ENCODE peak calls at places on chromosomes 5 and 9, in eight cellular contexts. One of them, this sample, is unnamed. For H3K36me3, the result is how much of the 10 kb centered on the place peaks cover.

GRCh38 chr9:35686222-35687203 is 3.2 kb downstream of the TPM2 start:
- DNase-seq in GM23338: no peak
- DNase-seq in endodermal cell: no peak
- DNase-seq in HepG2: no peak
- DNase-seq in CD8-positive, alpha-beta T cell: no peak
- DNase-seq in hepatocyte: no peak
- DNase-seq in adrenal gland: no peak
- DNase-seq in colonic mucosa: no peak
- DNase-seq in this sample: no peak

GRCh38 chr9:99093492-99093791 is 11.5 kb upstream of the TGFBR1 start:
- DNase-seq in colonic mucosa: no peak
- DNase-seq in CD8-positive, alpha-beta T cell: no peak
- DNase-seq in HepG2: no peak
- DNase-seq in hepatocyte: no peak
- DNase-seq in GM23338: no peak
- DNase-seq in endodermal cell: no peak
- DNase-seq in adrenal gland: no peak
- DNase-seq in this sample: no peak

GRCh38 chr9:129486496-129487306 is 134.2 kb downstream of the C9orf50 start:
- DNase-seq in HepG2: no peak
- DNase-seq in CD8-positive, alpha-beta T cell: no peak
- DNase-seq in endodermal cell: peak
- DNase-seq in GM23338: no peak
- DNase-seq in adrenal gland: no peak
- DNase-seq in colonic mucosa: no peak
- DNase-seq in hepatocyte: no peak
- DNase-seq in this sample: no peak

GRCh38 chr5:149254506-149254905 is 17.2 kb upstream of the AFAP1L1 start:
- DNase-seq in adrenal gland: no peak
- DNase-seq in colonic mucosa: no peak
- DNase-seq in HepG2: no peak
- DNase-seq in endodermal cell: peak
- DNase-seq in GM23338: peak
- DNase-seq in hepatocyte: peak
- DNase-seq in CD8-positive, alpha-beta T cell: no peak
- DNase-seq in this sample: no peak

GRCh38 chr5:107555425-107556090 is 115.2 kb downstream of the EFNA5 start:
- DNase-seq in endodermal cell: no peak
- DNase-seq in adrenal gland: no peak
- DNase-seq in CD8-positive, alpha-beta T cell: no peak
- DNase-seq in colonic mucosa: no peak
- DNase-seq in GM23338: no peak
- DNase-seq in hepatocyte: no peak
- DNase-seq in HepG2: no peak
- DNase-seq in this sample: no peak

GRCh38 chr5:58456486-58456885 is 3.4 kb downstream of the PLK2 start:
- DNase-seq in CD8-positive, alpha-beta T cell: no peak
- DNase-seq in HepG2: no peak
- DNase-seq in colonic mucosa: no peak
- DNase-seq in hepatocyte: no peak
- DNase-seq in adrenal gland: no peak
- DNase-seq in GM23338: no peak
- DNase-seq in endodermal cell: no peak
- DNase-seq in this sample: no peak

GRCh38 chr5:78286288-78286687 is 8.2 kb downstream of the AP3B1 start:
- DNase-seq in HepG2: no peak
- DNase-seq in CD8-positive, alpha-beta T cell: no peak
- DNase-seq in GM23338: no peak
- DNase-seq in adrenal gland: no peak
- DNase-seq in colonic mucosa: no peak
- DNase-seq in endodermal cell: no peak
- DNase-seq in hepatocyte: no peak
- DNase-seq in this sample: no peak

GRCh38 chr9:38132956-38133355 is 63.9 kb upstream of the SHB start:
- DNase-seq in endodermal cell: no peak
- DNase-seq in GM23338: no peak
- DNase-seq in adrenal gland: no peak
- DNase-seq in CD8-positive, alpha-beta T cell: no peak
- DNase-seq in colonic mucosa: no peak
- DNase-seq in hepatocyte: no peak
- DNase-seq in HepG2: no peak
- DNase-seq in this sample: no peak

GRCh38 chr5:176772271-176773210 is 37.8 kb upstream of the UNC5A start:
- DNase-seq in hepatocyte: no peak
- DNase-seq in adrenal gland: no peak
- DNase-seq in endodermal cell: peak
- DNase-seq in GM23338: no peak
- DNase-seq in HepG2: no peak
- DNase-seq in CD8-positive, alpha-beta T cell: no peak
- DNase-seq in colonic mucosa: peak
- DNase-seq in this sample: no peak

GRCh38 chr5:127586371-127586770 is 62.5 kb upstream of the CTXN3 start:
- DNase-seq in hepatocyte: peak
- DNase-seq in CD8-positive, alpha-beta T cell: no peak
- DNase-seq in GM23338: no peak
- DNase-seq in HepG2: peak
- DNase-seq in endodermal cell: no peak
- DNase-seq in adrenal gland: no peak
- DNase-seq in colonic mucosa: no peak
- DNase-seq in this sample: no peak

GRCh38 chr5:147479949-147480348 is 29.9 kb downstream of the DPYSL3 start:
- DNase-seq in CD8-positive, alpha-beta T cell: no peak
- DNase-seq in hepatocyte: no peak
- DNase-seq in HepG2: no peak
- DNase-seq in colonic mucosa: no peak
- DNase-seq in GM23338: peak
- DNase-seq in endodermal cell: no peak
- DNase-seq in adrenal gland: no peak
- DNase-seq in this sample: no peak

GRCh38 chr9:35791321-35791921 is at the start of gene NPR2:
- DNase-seq in GM23338: peak
- DNase-seq in CD8-positive, alpha-beta T cell: no peak
- DNase-seq in colonic mucosa: no peak
- DNase-seq in HepG2: no peak
- DNase-seq in hepatocyte: peak
- DNase-seq in adrenal gland: peak
- DNase-seq in endodermal cell: peak
- DNase-seq in this sample: no peak

GRCh38 chr9:16100596-16101091 is 547.8 kb downstream of the CCDC171 start:
- DNase-seq in colonic mucosa: peak
- DNase-seq in adrenal gland: no peak
- DNase-seq in HepG2: no peak
- DNase-seq in GM23338: peak
- DNase-seq in CD8-positive, alpha-beta T cell: no peak
- DNase-seq in hepatocyte: peak
- DNase-seq in endodermal cell: peak
- DNase-seq in this sample: no peak

GRCh38 chr5:62143268-62144229 is 162.5 kb upstream of the KIF2A start:
- DNase-seq in adrenal gland: no peak
- DNase-seq in endodermal cell: peak
- DNase-seq in GM23338: peak
- DNase-seq in HepG2: peak
- DNase-seq in hepatocyte: peak
- DNase-seq in colonic mucosa: no peak
- DNase-seq in CD8-positive, alpha-beta T cell: no peak
- DNase-seq in this sample: no peak

GRCh38 chr9:131049829-131050715 is 41.1 kb downstream of the LAMC3 start:
- DNase-seq in CD8-positive, alpha-beta T cell: no peak
- DNase-seq in colonic mucosa: no peak
- DNase-seq in endodermal cell: no peak
- DNase-seq in hepatocyte: no peak
- DNase-seq in adrenal gland: no peak
- DNase-seq in HepG2: no peak
- DNase-seq in GM23338: no peak
- DNase-seq in this sample: no peak

GRCh38 chr9:117448066-117448465 is 33.2 kb upstream of the ASTN2 start:
- DNase-seq in adrenal gland: no peak
- DNase-seq in endodermal cell: no peak
- DNase-seq in CD8-positive, alpha-beta T cell: no peak
- DNase-seq in HepG2: no peak
- DNase-seq in GM23338: peak
- DNase-seq in colonic mucosa: no peak
- DNase-seq in hepatocyte: no peak
- DNase-seq in this sample: no peak

GRCh38 chr5:107557051-107557658 is 113.6 kb downstream of the EFNA5 start:
- DNase-seq in colonic mucosa: no peak
- DNase-seq in endodermal cell: peak
- DNase-seq in GM23338: peak
- DNase-seq in CD8-positive, alpha-beta T cell: no peak
- DNase-seq in adrenal gland: no peak
- DNase-seq in hepatocyte: peak
- DNase-seq in HepG2: no peak
- DNase-seq in this sample: no peak

GRCh38 chr5:137113161-137113560 is 386.0 kb downstream of the SPOCK1 start:
- DNase-seq in CD8-positive, alpha-beta T cell: no peak
- DNase-seq in GM23338: no peak
- DNase-seq in hepatocyte: no peak
- DNase-seq in endodermal cell: no peak
- DNase-seq in colonic mucosa: no peak
- DNase-seq in HepG2: no peak
- DNase-seq in adrenal gland: peak
- DNase-seq in this sample: no peak
- H3K36me3 ChIP-seq in CD8-positive, alpha-beta T cell: under half
- H3K36me3 ChIP-seq in GM23338: under half
- H3K36me3 ChIP-seq in hepatocyte: under half
- H3K36me3 ChIP-seq in endodermal cell: under half
- H3K36me3 ChIP-seq in colonic mucosa: under half
- H3K36me3 ChIP-seq in HepG2: under half
- H3K36me3 ChIP-seq in adrenal gland: under half
- H3K36me3 ChIP-seq in this sample: under half

GRCh38 chr9:34250721-34251120 is 71.9 kb downstream of the UBAP1 start:
- DNase-seq in endodermal cell: no peak
- DNase-seq in colonic mucosa: no peak
- DNase-seq in hepatocyte: no peak
- DNase-seq in HepG2: no peak
- DNase-seq in GM23338: no peak
- DNase-seq in adrenal gland: no peak
- DNase-seq in CD8-positive, alpha-beta T cell: no peak
- DNase-seq in this sample: no peak

GRCh38 chr9:34252670-34253459 is 74.0 kb downstream of the UBAP1 start:
- DNase-seq in CD8-positive, alpha-beta T cell: peak
- DNase-seq in adrenal gland: peak
- DNase-seq in hepatocyte: peak
- DNase-seq in GM23338: peak
- DNase-seq in colonic mucosa: peak
- DNase-seq in HepG2: peak
- DNase-seq in endodermal cell: peak
- DNase-seq in this sample: peak

GRCh38 chr9:34253460-34253837 is 74.6 kb downstream of the UBAP1 start:
- DNase-seq in HepG2: no peak
- DNase-seq in endodermal cell: no peak
- DNase-seq in adrenal gland: peak
- DNase-seq in GM23338: no peak
- DNase-seq in hepatocyte: peak
- DNase-seq in colonic mucosa: no peak
- DNase-seq in CD8-positive, alpha-beta T cell: no peak
- DNase-seq in this sample: no peak

GRCh38 chr9:34254141-34254913 is 74.7 kb downstream of the KIF24 start:
- DNase-seq in hepatocyte: peak
- DNase-seq in GM23338: no peak
- DNase-seq in CD8-positive, alpha-beta T cell: no peak
- DNase-seq in colonic mucosa: no peak
- DNase-seq in endodermal cell: no peak
- DNase-seq in adrenal gland: no peak
- DNase-seq in HepG2: no peak
- DNase-seq in this sample: peak

DNA sequence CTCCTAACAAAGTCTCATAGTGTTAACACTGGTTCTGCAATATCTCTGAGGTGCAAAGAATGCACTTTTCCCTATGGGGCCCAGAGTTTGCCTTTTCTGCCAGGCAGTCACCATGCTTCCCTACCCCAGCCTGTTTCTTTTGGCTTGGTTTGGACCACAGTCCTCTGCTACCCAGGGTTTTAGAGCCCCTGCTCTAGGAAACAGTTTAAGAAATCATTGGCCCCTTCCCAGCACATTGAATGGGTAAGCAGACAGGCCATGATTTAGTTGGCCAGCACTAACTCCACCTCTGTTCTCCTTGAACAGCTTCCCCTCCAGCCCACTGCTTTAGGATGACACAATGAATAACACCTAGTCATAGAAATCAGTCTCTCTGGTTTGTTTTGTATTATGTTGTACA is 73.2 kb downstream of the UBAP1 start:
- DNase-seq in adrenal gland: no peak
- DNase-seq in endodermal cell: no peak
- DNase-seq in CD8-positive, alpha-beta T cell: no peak
- DNase-seq in GM23338: no peak
- DNase-seq in HepG2: no peak
- DNase-seq in hepatocyte: no peak
- DNase-seq in colonic mucosa: no peak
- DNase-seq in this sample: no peak
- H3K36me3 ChIP-seq in adrenal gland: under half
- H3K36me3 ChIP-seq in endodermal cell: half or more
- H3K36me3 ChIP-seq in CD8-positive, alpha-beta T cell: under half
- H3K36me3 ChIP-seq in GM23338: under half
- H3K36me3 ChIP-seq in HepG2: half or more
- H3K36me3 ChIP-seq in hepatocyte: under half
- H3K36me3 ChIP-seq in colonic mucosa: under half
- H3K36me3 ChIP-seq in this sample: under half

GRCh38 chr5:63310644-63311043 is 651.6 kb downstream of the HTR1A start:
- DNase-seq in hepatocyte: no peak
- DNase-seq in adrenal gland: no peak
- DNase-seq in endodermal cell: no peak
- DNase-seq in colonic mucosa: no peak
- DNase-seq in GM23338: no peak
- DNase-seq in CD8-positive, alpha-beta T cell: no peak
- DNase-seq in HepG2: no peak
- DNase-seq in this sample: no peak
- H3K36me3 ChIP-seq in hepatocyte: under half
- H3K36me3 ChIP-seq in adrenal gland: under half
- H3K36me3 ChIP-seq in endodermal cell: under half
- H3K36me3 ChIP-seq in colonic mucosa: under half
- H3K36me3 ChIP-seq in GM23338: under half
- H3K36me3 ChIP-seq in CD8-positive, alpha-beta T cell: under half
- H3K36me3 ChIP-seq in HepG2: under half
- H3K36me3 ChIP-seq in this sample: under half

GRCh38 chr9:124345751-124346281 is 69.4 kb downstream of the PSMB7 start:
- DNase-seq in endodermal cell: no peak
- DNase-seq in adrenal gland: no peak
- DNase-seq in GM23338: no peak
- DNase-seq in HepG2: no peak
- DNase-seq in hepatocyte: no peak
- DNase-seq in colonic mucosa: no peak
- DNase-seq in CD8-positive, alpha-beta T cell: no peak
- DNase-seq in this sample: no peak

GRCh38 chr9:124342946-124343485 is 72.2 kb downstream of the PSMB7 start:
- DNase-seq in endodermal cell: peak
- DNase-seq in GM23338: peak
- DNase-seq in HepG2: no peak
- DNase-seq in adrenal gland: peak
- DNase-seq in hepatocyte: peak
- DNase-seq in colonic mucosa: peak
- DNase-seq in CD8-positive, alpha-beta T cell: no peak
- DNase-seq in this sample: no peak

GRCh38 chr9:124343533-124344290 is 71.5 kb downstream of the PSMB7 start:
- DNase-seq in hepatocyte: no peak
- DNase-seq in HepG2: no peak
- DNase-seq in endodermal cell: no peak
- DNase-seq in GM23338: no peak
- DNase-seq in adrenal gland: no peak
- DNase-seq in CD8-positive, alpha-beta T cell: no peak
- DNase-seq in colonic mucosa: no peak
- DNase-seq in this sample: no peak

GRCh38 chr9:124345063-124345462 is 70.2 kb downstream of the PSMB7 start:
- DNase-seq in GM23338: no peak
- DNase-seq in HepG2: no peak
- DNase-seq in colonic mucosa: no peak
- DNase-seq in CD8-positive, alpha-beta T cell: no peak
- DNase-seq in endodermal cell: no peak
- DNase-seq in hepatocyte: no peak
- DNase-seq in adrenal gland: no peak
- DNase-seq in this sample: no peak

GRCh38 chr9:124344291-124345050 is 70.8 kb downstream of the PSMB7 start:
- DNase-seq in GM23338: no peak
- DNase-seq in endodermal cell: no peak
- DNase-seq in colonic mucosa: no peak
- DNase-seq in adrenal gland: no peak
- DNase-seq in hepatocyte: no peak
- DNase-seq in CD8-positive, alpha-beta T cell: no peak
- DNase-seq in HepG2: no peak
- DNase-seq in this sample: no peak
- H3K36me3 ChIP-seq in GM23338: under half
- H3K36me3 ChIP-seq in endodermal cell: under half
- H3K36me3 ChIP-seq in colonic mucosa: under half
- H3K36me3 ChIP-seq in adrenal gland: under half
- H3K36me3 ChIP-seq in hepatocyte: under half
- H3K36me3 ChIP-seq in CD8-positive, alpha-beta T cell: under half
- H3K36me3 ChIP-seq in HepG2: half or more
- H3K36me3 ChIP-seq in this sample: under half

This sample was measured in Panc1.